ENCODE peak calls at places on chromosome 2, in five cellular contexts. Y is amygdala; U is activated CD8-positive, alpha-beta T cell treated with anti-CD3 and anti-CD28 coated beads for 36 hours; M is stimulated activated CD8-positive, alpha-beta memory T cell treated with anti-CD3 and anti-CD28 coated beads, Interleukin-4, amount 100 ng/mL, for 4 hours; N is RWPE1. F is an unnamed sample.
A peak's percentile ranks its signal among the peaks of the same experiment; 100 is the strongest.

GRCh38 chr2:208311954-208312353 is 45.9 kb downstream of the PIKFYVE start:
- DNase-seq in Y (no peak), U (no peak), M (no peak), N (peak; percentile 31), F (no peak)

GRCh38 chr2:95374916-95375471 is 27.5 kb upstream of the FAHD2A start:
- DNase-seq in Y (no peak), U (no peak), M (no peak), N (no peak), F (no peak)

GRCh38 chr2:224401641-224402342 is at the start of gene FAM124B:
- DNase-seq in Y (no peak), U (peak; percentile 47), M (no peak), N (no peak), F (no peak)

GRCh38 chr2:45237128-45237527 is 227.9 kb upstream of the SIX2 start:
- DNase-seq in Y (no peak), U (no peak), M (no peak), N (no peak), F (no peak)

GRCh38 chr2:33366473-33366872 is 110.0 kb upstream of the RASGRP3 start:
- DNase-seq in Y (peak; percentile 5), U (no peak), M (no peak), N (no peak), F (no peak)

GRCh38 chr2:5895284-5895683 is 203.1 kb downstream of the SOX11 start:
- DNase-seq in Y (no peak), U (no peak), M (no peak), N (no peak), F (no peak)

GRCh38 chr2:40358783-40359182 is 93.1 kb downstream of the SLC8A1 start:
- DNase-seq in Y (no peak), U (no peak), M (no peak), N (no peak), F (no peak)

GRCh38 chr2:231621051-231621879 is 28.6 kb downstream of the TEX44 start:
- DNase-seq in Y (no peak), U (no peak), M (no peak), N (no peak), F (no peak)

GRCh38 chr2:38473333-38474005 is 96.4 kb upstream of the ATL2 start:
- DNase-seq in Y (no peak), U (no peak), M (no peak), N (no peak), F (no peak)

GRCh38 chr2:119407430-119408220 is 24.0 kb upstream of the TMEM37 start:
- DNase-seq in Y (no peak), U (peak; percentile 42), M (no peak), N (peak; percentile 76), F (no peak)

GRCh38 chr2:226227341-226227740 is 572.3 kb downstream of the IRS1 start:
- DNase-seq in Y (no peak), U (no peak), M (no peak), N (no peak), F (no peak)

GRCh38 chr2:120964819-120965218 is 229.2 kb downstream of the GLI2 start:
- DNase-seq in Y (no peak), U (no peak), M (no peak), N (no peak), F (no peak)

GRCh38 chr2:179129574-179130238 is 79.8 kb upstream of the CCDC141 start:
- DNase-seq in Y (no peak), U (peak; percentile 22), M (no peak), N (peak; percentile 13), F (no peak)

GRCh38 chr2:153432381-153432780 is 46.2 kb downstream of the RPRM start:
- DNase-seq in Y (no peak), U (no peak), M (no peak), N (no peak), F (no peak)

GRCh38 chr2:317501-318424 is 29.9 kb upstream of the ALKAL2 start:
- DNase-seq in Y (no peak), U (peak; percentile 68), M (no peak), N (no peak), F (no peak)

GRCh38 chr2:230155359-230155758 is 64.4 kb downstream of the SP110 start:
- DNase-seq in Y (no peak), U (peak; percentile 62), M (no peak), N (no peak), F (no peak)

GRCh38 chr2:8389373-8390108 is 292.3 kb upstream of the ID2 start:
- DNase-seq in Y (no peak), U (no peak), M (no peak), N (no peak), F (no peak)

GRCh38 chr2:73896362-73897239 is 3.8 kb downstream of the ACTG2 start:
- DNase-seq in Y (no peak), U (peak; percentile 81), M (no peak), N (no peak), F (no peak)

GRCh38 chr2:80141007-80141726 is 163.4 kb downstream of the LRRTM1 start:
- DNase-seq in Y (no peak), U (no peak), M (no peak), N (no peak), F (no peak)

GRCh38 chr2:150484006-150484405 is 3.5 kb downstream of the RND3 start:
- DNase-seq in Y (no peak), U (no peak), M (no peak), N (no peak), F (no peak)

GRCh38 chr2:25228848-25229674 is 60.7 kb upstream of the POMC start:
- DNase-seq in Y (peak; percentile 25), U (peak; percentile 50), M (no peak), N (peak; percentile 89), F (peak; percentile 94)

GRCh38 chr2:236988690-236989639 is 96.7 kb upstream of the COPS8 start:
- DNase-seq in Y (no peak), U (no peak), M (no peak), N (no peak), F (peak; percentile 47)

GRCh38 chr2:233999182-233999581 is 51.3 kb upstream of the SPP2 start:
- DNase-seq in Y (no peak), U (no peak), M (no peak), N (no peak), F (no peak)

F was measured in HuH-7.5.